ENCODE peak calls at places on chromosomes 2 and 18, in four cellular contexts. Z is H54, M is body of pancreas, D is adrenal gland. Y is an unnamed sample.

GRCh38 chr2:211744379-211744778 is 794.2 kb downstream of the ERBB4 start:
- DNase-seq in Z (no peak), M (no peak), D (no peak), Y (no peak)

GRCh38 chr2:185787530-185788145 is 49.0 kb downstream of the FSIP2 start:
- DNase-seq in Z (no peak), M (no peak), D (no peak), Y (no peak)

GRCh38 chr2:45651415-45652089 is at the start of gene PRKCE:
- DNase-seq in Z (peak), M (peak), D (peak), Y (no peak)

GRCh38 chr2:239567786-239568185 is 167.0 kb upstream of the HDAC4 start:
- DNase-seq in Z (no peak), M (no peak), D (no peak), Y (no peak)

GRCh38 chr2:10414591-10414990 is 33.5 kb downstream of the ODC1 start:
- DNase-seq in Z (no peak), M (no peak), D (no peak), Y (no peak)

GRCh38 chr2:201883559-201883958 is 77.2 kb downstream of the CDK15 start:
- DNase-seq in Z (no peak), M (no peak), D (peak), Y (no peak)

GRCh38 chr2:54274781-54275242 is 18.8 kb upstream of the TSPYL6 start:
- DNase-seq in Z (no peak), M (no peak), D (no peak), Y (peak)

GRCh38 chr2:14996306-14997014 is 363.9 kb downstream of the LRATD1 start:
- DNase-seq in Z (no peak), M (no peak), D (no peak), Y (no peak)

GRCh38 chr2:96143848-96144480 is 1.3 kb downstream of the DUSP2 start:
- DNase-seq in Z (no peak), M (peak), D (no peak), Y (peak)

GRCh38 chr2:143807677-143808076 is 678.5 kb downstream of the ARHGAP15 start:
- DNase-seq in Z (no peak), M (peak), D (no peak), Y (no peak)

GRCh38 chr2:234366891-234367290 is 130.0 kb downstream of the ARL4C start:
- DNase-seq in Z (no peak), M (peak), D (no peak), Y (no peak)

GRCh38 chr2:236397681-236398080 is 133.5 kb upstream of the ASB18 start:
- DNase-seq in Z (no peak), M (no peak), D (no peak), Y (no peak)

GRCh38 chr2:232772540-232772939 is 3.8 kb downstream of the KCNJ13 start:
- DNase-seq in Z (no peak), M (no peak), D (no peak), Y (no peak)

GRCh38 chr2:124325667-124326425 is 300.8 kb downstream of the CNTNAP5 start:
- DNase-seq in Z (no peak), M (no peak), D (no peak), Y (no peak)

GRCh38 chr2:128371648-128372345 is 53.1 kb upstream of the HS6ST1 start:
- DNase-seq in Z (no peak), M (no peak), D (no peak), Y (no peak)

GRCh38 chr2:1798425-1799144 is 54.3 kb upstream of the PXDN start:
- DNase-seq in Z (no peak), M (no peak), D (no peak), Y (no peak)

GRCh38 chr2:9693646-9694045 is 62.8 kb upstream of the YWHAQ start:
- DNase-seq in Z (no peak), M (no peak), D (no peak), Y (no peak)

GRCh38 chr2:182618672-182619079 is 97.4 kb upstream of the DNAJC10 start:
- DNase-seq in Z (no peak), M (no peak), D (no peak), Y (no peak)

GRCh38 chr2:240895656-240896388 is at the start of gene MAB21L4:
- DNase-seq in Z (no peak), M (no peak), D (no peak), Y (no peak)

GRCh38 chr2:109436635-109437225 is 177.0 kb downstream of the SEPTIN10 start:
- DNase-seq in Z (no peak), M (no peak), D (peak), Y (no peak)

GRCh38 chr18:40662898-40663437 is 1292.1 kb upstream of the PIK3C3 start:
- DNase-seq in Z (no peak), M (no peak), D (no peak), Y (no peak)

GRCh38 chr2:100580474-100581264 is 17.9 kb downstream of the PDCL3 start:
- DNase-seq in Z (no peak), M (peak), D (no peak), Y (no peak)

GRCh38 chr2:223100061-223100511 is 48.1 kb downstream of the KCNE4 start:
- DNase-seq in Z (no peak), M (peak), D (peak), Y (no peak)

GRCh38 chr2:121735520-121736074 is 1.1 kb downstream of the NIFK start:
- DNase-seq in Z (no peak), M (no peak), D (no peak), Y (peak)

GRCh38 chr2:121731366-121731765 is 5.3 kb downstream of the NIFK start:
- DNase-seq in Z (no peak), M (no peak), D (no peak), Y (no peak)

GRCh38 chr2:121736140-121736461 is 574 bp downstream of the NIFK start:
- DNase-seq in Z (no peak), M (no peak), D (no peak), Y (no peak)

GRCh38 chr2:121740973-121741372 is 4.3 kb upstream of the NIFK start:
- DNase-seq in Z (no peak), M (no peak), D (no peak), Y (no peak)

DNA sequence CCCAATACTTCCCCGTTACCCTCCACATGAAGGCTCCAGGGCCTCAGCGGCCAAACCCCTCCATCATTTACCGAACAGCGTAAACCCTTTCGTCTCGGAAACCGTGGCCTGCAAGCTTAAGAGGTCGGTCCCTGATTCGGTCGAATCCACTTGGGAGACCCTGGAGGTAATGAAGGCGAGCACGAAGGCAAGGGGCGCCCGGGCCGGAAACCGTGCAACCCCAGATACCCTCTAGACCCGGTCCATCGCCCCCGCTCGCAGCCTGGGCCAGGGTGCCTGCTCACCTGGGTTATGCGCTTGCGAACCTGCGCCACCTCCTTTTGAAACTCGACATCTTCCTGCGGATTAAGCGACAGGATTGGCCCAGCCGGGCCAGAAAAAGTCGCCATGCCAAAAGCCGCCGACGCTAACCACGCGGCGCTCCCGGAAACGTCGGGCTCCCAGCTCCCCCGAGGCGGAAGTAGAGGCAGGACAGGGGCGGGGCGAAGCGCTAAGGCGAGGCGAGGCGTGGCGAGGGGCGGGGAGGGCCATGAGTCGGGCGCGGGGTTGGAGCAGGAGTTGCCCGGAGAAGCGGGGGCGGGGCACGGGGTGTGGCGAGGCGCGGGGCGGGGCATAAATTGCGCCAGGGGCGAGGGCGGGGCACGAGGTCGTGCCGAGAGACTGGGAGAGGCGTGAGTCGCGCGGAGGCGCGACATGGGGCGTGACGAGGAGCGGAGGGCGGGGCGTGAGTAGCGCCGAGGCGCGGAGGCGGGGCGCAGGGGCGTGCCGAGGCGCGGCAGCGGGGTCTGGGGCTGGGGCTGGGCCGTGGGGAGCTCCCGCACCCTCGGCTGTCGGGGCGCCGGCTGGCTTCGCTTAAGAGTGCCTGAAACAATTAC is at the start of gene NIFK:
- DNase-seq in Z (peak), M (peak), D (peak), Y (peak)
- TF ChIP-seq POLR2A in Z (peak), M (peak), D (peak), Y (peak)

DNA sequence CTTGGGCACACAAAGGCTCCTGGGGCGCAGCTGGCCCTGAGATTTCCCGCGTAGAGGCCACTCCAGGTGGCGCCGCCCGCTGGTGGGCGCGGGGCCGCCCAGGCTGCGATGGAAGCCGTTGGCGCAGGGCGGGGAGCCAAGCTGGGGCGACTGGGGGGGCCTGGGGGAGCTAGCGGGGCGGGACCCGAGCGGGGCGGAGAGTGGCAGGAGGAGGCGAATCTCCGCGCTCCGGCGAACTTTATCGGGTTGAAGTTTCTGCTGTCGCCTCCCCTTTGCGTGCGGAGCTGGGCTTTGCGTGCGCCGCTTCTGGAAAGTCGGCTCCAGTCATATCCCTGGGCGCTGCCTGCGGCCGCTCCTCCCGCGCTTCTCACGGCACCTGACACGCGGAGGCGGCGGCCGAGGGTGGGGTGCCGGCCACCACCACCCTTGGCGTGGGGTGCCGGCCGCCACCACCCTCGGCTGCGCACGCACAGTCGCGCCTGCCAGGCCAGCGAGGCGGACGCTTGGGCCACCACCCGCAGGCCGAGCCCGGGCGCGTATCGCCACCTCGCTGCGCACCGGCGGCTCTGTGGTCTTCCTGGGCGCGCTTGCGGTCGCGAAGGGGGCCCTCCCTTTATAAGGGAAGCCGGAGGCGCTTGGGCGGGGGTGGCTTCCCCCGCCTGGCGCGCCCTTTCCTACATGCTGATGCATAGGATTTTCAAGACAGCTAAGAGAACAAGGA is 919 bp upstream of the CYP1B1 start:
- DNase-seq in Z (peak), M (peak), D (peak), Y (peak)
- TF ChIP-seq POLR2A in Z (peak), M (peak), D (peak), Y (peak)

DNA sequence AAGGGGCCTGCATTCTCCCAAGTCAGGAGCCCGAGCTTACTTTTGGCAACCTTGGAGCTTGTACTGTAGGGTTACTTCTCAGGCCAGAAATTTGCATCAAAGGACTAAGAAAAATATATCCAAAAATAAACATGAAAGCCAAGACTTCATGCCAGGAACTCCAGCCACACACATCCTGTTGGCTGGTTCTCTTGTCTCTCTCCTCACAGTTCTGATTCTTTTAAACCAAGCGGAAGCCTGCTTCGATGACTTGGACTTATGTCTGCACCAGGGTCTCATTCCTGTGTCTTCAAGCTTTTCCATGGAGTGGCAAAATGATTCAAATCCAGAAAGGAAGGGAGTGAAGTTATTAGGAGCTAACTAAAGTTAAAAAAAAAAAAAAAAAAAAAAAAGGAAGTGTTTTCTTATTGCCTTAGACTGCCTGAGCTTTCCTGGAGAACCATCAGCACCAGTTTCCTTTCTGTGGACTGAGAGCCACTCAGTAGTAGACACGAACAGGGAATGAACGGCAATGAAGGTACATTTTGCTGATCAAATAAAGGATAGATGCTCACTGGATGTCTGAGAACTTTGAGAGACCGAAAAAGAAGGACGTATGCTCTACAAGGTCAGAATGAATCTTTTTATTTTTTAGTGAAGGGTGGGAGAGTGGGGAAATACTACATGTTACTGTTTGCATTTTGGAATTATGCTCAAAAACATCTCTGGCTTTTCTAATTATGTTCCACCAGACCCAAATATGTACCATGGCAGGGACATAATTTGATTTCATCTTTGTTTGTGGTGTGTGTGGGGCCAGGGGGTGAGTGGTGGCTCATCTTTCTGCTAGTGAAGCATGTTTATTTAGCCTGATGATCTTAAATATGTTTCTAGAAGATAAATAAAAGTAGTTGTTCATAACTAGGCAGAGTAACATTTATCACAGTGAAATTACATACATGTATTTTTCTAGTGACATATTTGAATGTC is 86.0 kb downstream of the RAPGEF4 start:
- DNase-seq in Z (no peak), M (no peak), D (no peak), Y (no peak)
- TF ChIP-seq POLR2A in Z (no peak), M (no peak), D (no peak), Y (no peak)

GRCh38 chr2:28394331-28394877 is 1.7 kb downstream of the FOSL2 start:
- DNase-seq in Z (no peak), M (peak), D (no peak), Y (no peak)

GRCh38 chr2:28394997-28395333 is 2.3 kb downstream of the FOSL2 start:
- DNase-seq in Z (no peak), M (no peak), D (no peak), Y (no peak)

GRCh38 chr2:28392297-28393114 is at the start of gene FOSL2:
- DNase-seq in Z (peak), M (peak), D (peak), Y (peak)

GRCh38 chr2:28391564-28392296 is 928 bp upstream of the FOSL2 start:
- DNase-seq in Z (peak), M (peak), D (peak), Y (peak)

DNA sequence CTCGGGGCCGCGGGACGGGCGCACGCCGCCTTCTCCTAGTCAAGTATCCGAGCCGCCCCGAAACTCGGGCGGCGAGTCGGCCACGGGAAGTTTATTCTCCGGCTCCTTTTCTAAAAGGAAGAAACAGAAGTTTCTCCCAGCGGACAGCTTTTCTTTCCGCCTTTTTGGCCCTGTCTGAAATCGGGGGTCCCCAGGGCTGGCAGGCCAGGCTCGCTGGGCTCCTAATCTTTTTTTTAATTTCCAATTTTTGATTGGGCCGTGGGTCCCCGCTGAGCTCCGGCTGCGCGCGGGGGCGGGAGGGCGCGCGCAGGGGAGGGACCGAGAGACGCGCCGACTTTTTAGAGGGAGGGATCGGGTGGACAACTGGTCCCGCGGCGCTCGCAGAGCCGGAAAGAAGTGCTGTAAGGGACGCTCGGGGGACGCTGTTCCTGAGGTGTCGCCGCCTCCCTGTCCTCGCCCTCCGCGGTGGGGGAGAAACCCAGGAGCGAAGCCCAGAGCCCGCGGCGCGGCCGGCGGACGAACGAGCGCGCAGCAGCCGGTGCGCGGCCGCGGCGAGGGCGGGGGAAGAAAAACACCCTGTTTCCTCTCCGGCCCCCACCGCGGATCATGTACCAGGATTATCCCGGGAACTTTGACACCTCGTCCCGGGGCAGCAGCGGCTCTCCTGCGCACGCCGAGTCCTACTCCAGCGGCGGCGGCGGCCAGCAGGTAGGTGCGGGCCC is 618 bp downstream of the FOSL2 start:
- DNase-seq in Z (no peak), M (peak), D (peak), Y (peak)
- TF ChIP-seq POLR2A in Z (peak), M (peak), D (peak), Y (no peak)

DNA sequence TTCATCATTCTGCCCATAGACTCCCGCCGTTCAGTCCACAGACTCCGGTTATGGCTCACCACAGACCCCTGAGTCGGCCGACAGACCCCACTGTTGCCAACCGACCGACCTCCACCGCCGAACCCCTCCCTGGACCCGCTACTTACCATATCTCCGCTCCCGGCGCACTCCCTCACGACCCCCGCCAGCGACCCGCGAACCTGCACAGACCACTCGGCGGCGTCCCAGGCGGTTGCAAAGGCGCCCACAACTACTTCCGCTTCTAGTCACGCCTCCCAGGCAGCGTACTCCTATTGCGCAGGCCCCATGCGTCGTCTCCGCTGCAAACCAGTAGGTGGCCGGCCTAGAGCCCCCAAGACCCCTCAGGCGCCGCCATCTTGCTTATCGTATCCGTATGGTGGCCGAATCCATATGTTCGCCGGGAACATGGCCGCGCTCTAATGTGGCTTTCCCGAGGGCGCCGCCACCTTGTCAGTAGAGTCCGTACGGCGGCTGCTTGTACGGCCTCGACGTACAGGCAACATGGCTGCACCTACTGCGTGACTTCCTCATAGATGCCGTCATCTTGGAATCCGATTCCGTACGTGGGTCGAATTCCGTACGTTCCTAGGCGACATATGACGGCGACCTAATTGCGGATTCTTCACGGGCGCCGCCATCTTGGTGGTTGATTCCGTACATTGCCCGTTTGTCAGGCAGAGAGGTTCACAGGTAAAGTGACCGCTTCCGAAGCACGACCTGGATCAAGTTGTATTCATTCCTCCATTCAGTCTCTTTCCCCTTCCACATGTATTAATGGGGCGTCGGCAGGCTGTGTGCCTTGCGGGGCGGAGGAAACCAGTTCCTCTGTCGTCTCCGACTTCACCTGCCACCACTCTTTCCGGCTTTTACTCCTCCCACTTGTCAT is at the start of gene CXXC1:
- DNase-seq in Z (peak), M (peak), D (peak), Y (peak)
- TF ChIP-seq POLR2A in Z (peak), M (no peak), D (no peak), Y (peak)

DNA sequence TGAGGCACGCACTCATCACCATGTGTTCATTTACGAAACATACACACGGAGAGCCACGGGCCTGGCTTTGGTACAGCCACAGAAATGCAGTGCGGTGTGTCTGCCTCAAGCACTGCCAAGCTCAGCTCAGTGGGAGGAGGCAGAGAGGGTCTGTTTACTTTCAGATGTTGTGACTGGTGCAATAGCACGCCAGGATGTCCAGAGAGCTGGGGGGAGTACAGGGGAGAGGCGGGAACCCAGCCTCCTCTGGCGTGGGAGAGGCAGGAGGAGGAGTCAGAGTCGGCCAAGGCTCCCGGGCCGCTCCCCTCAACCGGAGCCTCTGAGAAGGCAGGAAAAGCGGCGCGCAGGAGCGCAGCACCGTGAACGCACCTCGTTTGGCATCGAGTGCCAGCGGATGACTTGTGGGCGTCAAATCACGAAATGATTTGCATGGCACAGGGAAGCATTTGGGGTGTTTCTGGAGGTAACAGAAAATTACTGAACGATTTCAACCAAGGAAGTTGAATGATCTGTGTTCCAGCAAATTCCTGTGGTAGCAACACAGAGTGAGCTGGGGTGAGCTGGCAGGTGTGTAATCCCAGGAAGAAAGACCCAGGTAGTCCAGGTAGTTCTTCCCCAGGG is 143.0 kb downstream of the ZNF516 start:
- DNase-seq in Z (no peak), M (peak), D (no peak), Y (no peak)
- TF ChIP-seq POLR2A in Z (no peak), M (no peak), D (no peak), Y (no peak)

GRCh38 chr2:118123561-118124232 is 35.4 kb downstream of the INSIG2 start:
- DNase-seq in Z (peak), M (peak), D (no peak), Y (no peak)
- TF ChIP-seq POLR2A in Z (no peak), M (no peak), D (no peak), Y (no peak)

GRCh38 chr18:48767090-48767670 is 183.6 kb downstream of the SMAD7 start:
- DNase-seq in Z (no peak), M (no peak), D (no peak), Y (no peak)
- TF ChIP-seq POLR2A in Z (no peak), M (no peak), D (no peak), Y (no peak)